ENCODE peak calls at places on chromosome 13, in seven cellular contexts. U is GM12892; M is CD8-positive, alpha-beta memory T cell; A is EL; E is activated naive CD4-positive, alpha-beta T cell treated with anti-CD3 and anti-CD28 coated beads for 36 hours; S is tibial nerve; Z is T-helper 1 cell. C is an unnamed sample.

GRCh38 chr13:109330941-109331340 is 455.4 kb downstream of the IRS2 start:
- DNase-seq in U (no peak), E (no peak), S (no peak), Z (no peak), A (peak), M (no peak), C (no peak)

GRCh38 chr13:21812192-21812626 is 141.3 kb downstream of the FGF9 start:
- DNase-seq in S (no peak), Z (no peak), E (no peak), M (no peak), A (no peak), U (no peak), C (no peak)

GRCh38 chr13:97977376-97977705 is 23.9 kb downstream of the IPO5 start:
- DNase-seq in S (no peak), Z (no peak), U (no peak), M (no peak), A (peak), E (no peak), C (no peak)

GRCh38 chr13:91046715-91047327 is 300.7 kb upstream of the MIR17HG start:
- DNase-seq in A (no peak), Z (no peak), E (no peak), S (no peak), U (no peak), M (no peak), C (no peak)

GRCh38 chr13:61202042-61202441 is 213.6 kb downstream of the PCDH20 start:
- DNase-seq in M (no peak), U (no peak), E (no peak), S (no peak), Z (no peak), A (no peak), C (no peak)

GRCh38 chr13:26584713-26585112 is 27.2 kb downstream of the WASF3 start:
- DNase-seq in U (no peak), Z (no peak), S (no peak), E (no peak), M (no peak), A (peak), C (no peak)

GRCh38 chr13:44394649-44395048 is 21.0 kb downstream of the SERP2 start:
- DNase-seq in A (no peak), U (no peak), Z (no peak), M (no peak), E (no peak), S (no peak), C (no peak)

GRCh38 chr13:33033361-33033812 is 17.2 kb downstream of the KL start:
- DNase-seq in S (no peak), M (no peak), E (peak), Z (no peak), A (no peak), U (no peak), C (no peak)

GRCh38 chr13:94710881-94711560 is 1.3 kb downstream of the SOX21 start:
- DNase-seq in A (peak), E (peak), S (no peak), U (peak), M (no peak), Z (no peak), C (no peak)

GRCh38 chr13:114226699-114227323 is 7.9 kb upstream of the CDC16 start:
- DNase-seq in S (peak), Z (peak), M (peak), A (peak), U (peak), E (peak), C (peak)

GRCh38 chr13:39777527-39778061 is 122.1 kb downstream of the COG6 start:
- DNase-seq in S (no peak), E (peak), A (peak), U (no peak), Z (no peak), M (no peak), C (no peak)

GRCh38 chr13:100382787-100383186 is 205.8 kb downstream of the GGACT start:
- DNase-seq in E (no peak), U (no peak), Z (no peak), M (no peak), A (peak), S (no peak), C (no peak)

GRCh38 chr13:64510698-64511097 is 2719.4 kb downstream of the PCDH9 start:
- DNase-seq in U (no peak), Z (no peak), S (no peak), A (no peak), E (no peak), M (no peak), C (no peak)

GRCh38 chr13:27868639-27869435 is 51.0 kb upstream of the PDX1 start:
- DNase-seq in S (no peak), M (no peak), A (peak), E (no peak), Z (no peak), U (no peak), C (no peak)

GRCh38 chr13:50386527-50387123 is 371.4 kb downstream of the KCNRG start:
- DNase-seq in E (no peak), A (peak), M (no peak), S (no peak), U (no peak), Z (no peak), C (no peak)